ENCODE peak calls at places on chromosomes 13 and 19, in six cellular contexts. F is GM12864, E is heart right ventricle, W is cardiac fibroblast, G is Calu3, M is stomach. B is an unnamed sample.

GRCh38 chr19:44758596-44758995 is 10.1 kb downstream of the BCL3 start:
- DNase-seq in W (peak), M (no peak), E (no peak), G (no peak), F (no peak), B (no peak)

GRCh38 chr19:2014731-2015610 is 543 bp downstream of the BTBD2 start:
- DNase-seq in W (no peak), M (no peak), G (no peak), F (no peak), E (peak), B (no peak)

GRCh38 chr13:77113496-77113895 is 86.5 kb upstream of the FBXL3 start:
- DNase-seq in W (no peak), M (no peak), F (no peak), E (no peak), G (no peak), B (no peak)

GRCh38 chr13:100597253-100597652 is 8.7 kb upstream of the GGACT start:
- DNase-seq in E (no peak), G (no peak), F (no peak), W (no peak), M (no peak), B (no peak)

GRCh38 chr13:43058836-43059235 is 35.5 kb downstream of the DNAJC15 start:
- DNase-seq in G (no peak), E (no peak), W (peak), F (no peak), M (no peak), B (no peak)

GRCh38 chr13:97951376-97951775 is 2.1 kb upstream of the IPO5 start:
- DNase-seq in F (no peak), G (no peak), M (no peak), E (no peak), W (no peak), B (no peak)

GRCh38 chr19:17779281-17779930 is 15.5 kb upstream of the B3GNT3 start:
- DNase-seq in W (peak), M (no peak), E (no peak), F (no peak), G (no peak), B (peak)

GRCh38 chr19:45302416-45302815 is 20.3 kb downstream of the CKM start:
- DNase-seq in G (no peak), M (no peak), E (no peak), W (no peak), F (no peak), B (no peak)

GRCh38 chr19:4518345-4519171 is at the start of gene PLIN4:
- DNase-seq in M (peak), F (no peak), E (peak), W (peak), G (no peak), B (peak)

GRCh38 chr13:75514080-75515040 is 23.3 kb downstream of the COMMD6 start:
- DNase-seq in E (no peak), G (no peak), F (no peak), M (no peak), W (peak), B (no peak)

GRCh38 chr13:40565282-40566148 is 100.9 kb downstream of the FOXO1 start:
- DNase-seq in M (no peak), F (no peak), W (no peak), G (no peak), E (no peak), B (no peak)

GRCh38 chr19:29535984-29536508 is 10.3 kb downstream of the VSTM2B start:
- DNase-seq in E (no peak), W (no peak), G (no peak), M (peak), F (no peak), B (no peak)

GRCh38 chr13:74132768-74133656 is 1.2 kb downstream of the KLF12 start:
- DNase-seq in E (peak), M (peak), F (no peak), G (no peak), W (peak), B (peak)

GRCh38 chr19:3607398-3608078 is 863 bp upstream of the TBXA2R start:
- DNase-seq in W (peak), M (no peak), E (peak), G (no peak), F (no peak), B (no peak)

GRCh38 chr13:51032831-51033230 is 78.2 kb downstream of the C13orf42 start:
- DNase-seq in M (no peak), W (no peak), F (no peak), G (no peak), E (no peak), B (no peak)

GRCh38 chr19:41813911-41814310 is 17.5 kb downstream of the CEACAM3 start:
- DNase-seq in W (no peak), M (no peak), F (no peak), G (no peak), E (no peak), B (peak)

DNA sequence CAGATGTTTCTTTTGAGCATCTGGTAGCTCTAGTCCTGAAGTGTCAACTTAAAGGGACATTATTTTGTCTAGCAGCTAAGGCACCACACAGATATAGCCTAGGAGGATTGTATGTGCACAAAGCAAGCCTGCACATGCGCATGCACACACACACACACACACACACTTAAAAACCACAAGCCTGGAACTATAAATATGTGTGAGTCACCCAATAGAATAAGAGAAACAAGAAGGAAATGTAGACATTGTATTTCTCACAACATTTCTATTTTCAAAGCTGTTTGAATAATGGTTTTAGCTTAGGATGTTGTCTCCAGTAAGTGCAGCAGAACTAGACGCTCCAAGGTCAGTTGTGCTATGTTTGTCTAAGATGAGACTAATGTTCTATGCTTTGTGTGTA is 516.5 kb downstream of the SUCLA2 start:
- DNase-seq in F (no peak), G (no peak), M (no peak), W (peak), E (no peak), B (no peak)
- TF ChIP-seq CTCF in F (no peak), G (no peak), M (no peak), W (no peak), E (no peak), B (no peak)

DNA sequence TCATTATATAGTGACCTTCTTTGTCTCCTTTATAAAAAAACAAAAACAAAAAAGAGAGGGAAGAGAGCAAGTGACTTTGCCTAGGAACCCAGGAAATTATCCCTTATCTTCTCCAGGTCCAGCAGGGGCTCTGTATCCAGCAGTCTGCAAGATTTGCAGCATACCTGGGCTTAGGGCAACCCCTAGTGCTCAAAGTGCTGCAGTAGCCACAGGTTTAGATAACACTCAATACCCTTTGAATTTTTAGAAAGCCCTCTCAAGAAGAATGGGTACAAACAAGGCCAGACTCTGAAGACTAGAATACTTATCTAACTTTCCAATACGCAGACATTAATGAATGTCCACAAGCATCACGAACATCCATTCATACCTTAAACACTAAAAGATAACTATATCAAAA is 43.2 kb downstream of the CCNA1 start:
- DNase-seq in M (no peak), G (peak), F (no peak), E (no peak), W (peak), B (peak)
- TF ChIP-seq CTCF in M (no peak), G (no peak), F (no peak), E (no peak), W (peak), B (peak)

DNA sequence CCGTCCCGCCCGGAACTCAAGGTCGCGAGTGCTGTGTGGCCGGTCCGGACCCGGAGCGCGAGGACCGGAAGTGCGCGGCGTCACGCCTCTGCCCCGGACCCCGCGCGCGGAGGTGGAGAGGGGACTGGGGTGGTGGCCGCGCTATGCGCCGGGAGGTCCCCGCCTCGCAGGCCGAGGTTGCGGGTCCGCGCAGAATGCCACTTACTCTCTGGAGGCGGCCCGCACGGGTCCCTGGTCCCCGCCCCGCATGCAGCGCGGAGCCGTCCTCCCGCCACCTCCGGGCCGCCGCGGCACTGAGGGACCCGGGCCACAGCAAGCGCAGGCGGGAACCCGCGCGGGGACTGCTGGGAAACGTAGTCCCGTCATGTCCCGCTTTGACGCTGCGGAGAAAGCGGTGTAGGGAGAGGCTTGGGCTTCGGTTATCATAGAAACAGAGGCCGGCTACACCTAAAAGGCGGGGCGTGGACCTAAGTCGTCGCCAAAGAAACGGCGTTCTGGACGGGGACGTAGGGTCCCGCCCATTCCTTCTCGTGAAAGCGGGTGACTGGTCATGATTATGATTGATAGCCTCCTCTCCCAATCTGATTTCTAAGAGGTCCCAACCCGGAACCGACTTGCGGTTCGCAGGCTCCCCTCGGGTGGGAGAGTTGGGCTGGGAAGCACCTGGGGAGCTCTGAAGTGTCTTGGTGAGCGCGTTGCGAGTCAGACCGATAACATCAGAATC is at the start of gene ZNF837:
- DNase-seq in M (peak), F (peak), E (peak), G (peak), W (peak), B (peak)
- TF ChIP-seq CTCF in M (no peak), F (no peak), E (no peak), G (no peak), W (no peak), B (no peak)

GRCh38 chr19:48954011-48954594 is 572 bp upstream of the BAX start:
- DNase-seq in M (no peak), E (no peak), G (no peak), F (no peak), W (no peak), B (no peak)
- TF ChIP-seq CTCF in M (no peak), E (no peak), G (no peak), F (no peak), W (no peak), B (no peak)

DNA sequence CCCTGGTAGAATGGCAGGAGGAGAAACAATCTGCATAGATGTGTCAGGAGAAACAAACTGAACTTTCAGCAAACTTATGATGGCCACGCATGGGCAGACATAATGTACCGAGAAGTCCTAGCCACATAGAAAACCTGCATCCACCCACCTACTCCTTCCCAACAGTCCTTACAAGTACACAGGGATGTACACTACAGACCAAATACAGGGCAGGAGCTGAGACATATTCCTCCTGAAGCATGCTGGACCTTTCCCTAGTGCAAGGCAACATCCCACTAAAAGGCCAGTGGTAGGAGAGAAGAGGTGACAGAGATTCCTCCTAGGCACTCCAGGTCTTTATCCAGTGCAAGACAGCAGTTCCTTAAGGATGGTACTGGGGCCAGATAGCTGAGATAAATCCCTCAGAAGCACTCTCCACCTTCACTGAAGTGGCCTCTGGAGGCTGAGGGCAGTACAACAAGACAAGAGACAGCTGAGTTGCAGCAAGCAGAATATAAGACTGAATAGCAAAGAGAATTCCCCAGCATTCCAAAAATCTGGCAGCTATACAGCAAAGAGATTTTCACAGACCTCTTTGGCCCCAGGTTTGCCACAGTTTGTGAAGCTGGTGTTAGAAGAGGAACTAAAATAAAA is 18.3 kb downstream of the VWA8 start:
- DNase-seq in M (no peak), F (no peak), E (no peak), G (no peak), W (peak), B (peak)
- TF ChIP-seq CTCF in M (no peak), F (peak), E (peak), G (no peak), W (peak), B (no peak)

DNA sequence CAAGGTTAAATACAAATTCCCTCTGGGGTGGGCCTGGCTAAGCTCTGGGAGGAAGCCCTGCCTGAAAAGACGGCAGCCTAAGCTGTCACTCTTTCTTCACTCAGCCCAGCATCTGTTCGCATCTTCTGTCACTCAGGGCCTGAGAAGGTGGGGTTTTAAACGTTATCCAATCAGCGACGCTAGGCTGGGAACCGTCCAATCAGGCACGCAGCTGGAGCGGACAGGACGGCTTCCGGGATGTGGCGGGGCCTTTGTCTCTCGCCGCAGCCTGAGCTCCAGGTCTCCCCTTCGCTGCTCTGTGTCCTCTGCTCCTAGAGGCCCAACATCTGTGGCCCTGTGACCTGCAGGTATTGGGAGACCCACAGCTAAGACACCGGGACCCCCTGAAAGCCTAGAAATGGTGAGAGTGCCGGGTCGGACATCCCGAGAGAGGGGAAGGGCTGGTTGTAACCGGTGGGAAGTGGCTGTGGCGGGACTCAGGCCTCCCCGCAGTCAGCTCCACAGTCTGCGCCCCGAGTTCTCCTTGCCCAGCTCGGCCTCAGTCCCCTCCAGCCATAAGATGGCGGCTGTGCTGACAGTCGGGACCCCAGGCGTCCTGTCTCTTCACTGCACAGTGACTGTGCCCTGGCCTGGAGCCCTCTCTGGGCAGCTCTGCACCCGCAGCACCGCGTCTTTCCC is at the start of gene ZNF431:
- DNase-seq in M (peak), W (peak), F (peak), G (peak), E (peak), B (peak)
- TF ChIP-seq CTCF in M (no peak), W (no peak), F (no peak), G (no peak), E (no peak), B (no peak)

GRCh38 chr13:44575741-44576395 is at the start of gene TSC22D1:
- DNase-seq in G (peak), E (peak), F (no peak), W (peak), M (peak), B (peak)
- TF ChIP-seq CTCF in G (no peak), E (no peak), F (no peak), W (no peak), M (no peak), B (no peak)

B was measured in WERI-Rb-1.